ENCODE peak calls at places on chromosomes 7 and 10, in four cellular contexts. One of them, this sample, is unnamed.

GRCh38 chr7:44073664-44074348 is 8.4 kb upstream of the PGAM2 start:
- DNase-seq in IMR-90: peak
- DNase-seq in GM12878: no peak
- DNase-seq in K562: no peak
- DNase-seq in this sample: peak

GRCh38 chr10:77909755-77910375 is 16.7 kb downstream of the DLG5 start:
- DNase-seq in IMR-90: peak
- DNase-seq in GM12878: no peak
- DNase-seq in K562: peak
- DNase-seq in this sample: peak

GRCh38 chr10:69809318-69809717 is 7.6 kb downstream of the COL13A1 start:
- DNase-seq in IMR-90: no peak
- DNase-seq in GM12878: no peak
- DNase-seq in K562: no peak
- DNase-seq in this sample: no peak

GRCh38 chr7:54991341-54991740 is 27.5 kb upstream of the EGFR start:
- DNase-seq in IMR-90: no peak
- DNase-seq in GM12878: no peak
- DNase-seq in K562: no peak
- DNase-seq in this sample: no peak

GRCh38 chr10:25082276-25083204 is 66.1 kb downstream of the THNSL1 start:
- DNase-seq in IMR-90: no peak
- DNase-seq in GM12878: no peak
- DNase-seq in K562: no peak
- DNase-seq in this sample: no peak

GRCh38 chr10:75708060-75708459 is 276.6 kb downstream of the LRMDA start:
- DNase-seq in IMR-90: no peak
- DNase-seq in GM12878: no peak
- DNase-seq in K562: no peak
- DNase-seq in this sample: no peak

GRCh38 chr7:24732646-24733413 is 24.4 kb downstream of the GSDME start:
- DNase-seq in IMR-90: peak
- DNase-seq in GM12878: no peak
- DNase-seq in K562: no peak
- DNase-seq in this sample: no peak

GRCh38 chr7:5692845-5693278 is 88.6 kb downstream of the RNF216 start:
- DNase-seq in IMR-90: peak
- DNase-seq in GM12878: no peak
- DNase-seq in K562: no peak
- DNase-seq in this sample: peak

GRCh38 chr10:117804470-117805011 is 242.2 kb downstream of the RAB11FIP2 start:
- DNase-seq in IMR-90: no peak
- DNase-seq in GM12878: peak
- DNase-seq in K562: no peak
- DNase-seq in this sample: no peak

GRCh38 chr7:108299251-108300014 is 156.8 kb downstream of the NRCAM start:
- DNase-seq in IMR-90: no peak
- DNase-seq in GM12878: no peak
- DNase-seq in K562: no peak
- DNase-seq in this sample: peak

GRCh38 chr10:88952647-88953111 is at the start of gene ACTA2:
- DNase-seq in IMR-90: peak
- DNase-seq in GM12878: no peak
- DNase-seq in K562: no peak
- DNase-seq in this sample: no peak

GRCh38 chr7:32049599-32049998 is 20.6 kb downstream of the PDE1C start:
- DNase-seq in IMR-90: no peak
- DNase-seq in GM12878: no peak
- DNase-seq in K562: no peak
- DNase-seq in this sample: no peak

GRCh38 chr7:77426521-77427051 is 10.4 kb upstream of the GSAP start:
- DNase-seq in IMR-90: peak
- DNase-seq in GM12878: no peak
- DNase-seq in K562: no peak
- DNase-seq in this sample: no peak

GRCh38 chr10:59885430-59886134 is 20.8 kb downstream of the CCDC6 start:
- DNase-seq in IMR-90: no peak
- DNase-seq in GM12878: peak
- DNase-seq in K562: peak
- DNase-seq in this sample: no peak

GRCh38 chr7:46387646-46388045 is 466.6 kb upstream of the IGFBP3 start:
- DNase-seq in IMR-90: peak
- DNase-seq in GM12878: no peak
- DNase-seq in K562: no peak
- DNase-seq in this sample: peak

GRCh38 chr7:786472-787255 is 45.6 kb upstream of the SUN1 start:
- DNase-seq in IMR-90: peak
- DNase-seq in GM12878: no peak
- DNase-seq in K562: peak
- DNase-seq in this sample: peak

GRCh38 chr7:36763084-36763807 is 39.0 kb upstream of the AOAH start:
- DNase-seq in IMR-90: peak
- DNase-seq in GM12878: no peak
- DNase-seq in K562: no peak
- DNase-seq in this sample: no peak

GRCh38 chr10:5317547-5318107 is 47.1 kb upstream of the UCN3 start:
- DNase-seq in IMR-90: peak
- DNase-seq in GM12878: no peak
- DNase-seq in K562: peak
- DNase-seq in this sample: peak

GRCh38 chr10:11118696-11119095 is 101.0 kb downstream of the CELF2 start:
- DNase-seq in IMR-90: no peak
- DNase-seq in GM12878: no peak
- DNase-seq in K562: no peak
- DNase-seq in this sample: no peak

GRCh38 chr7:35691827-35692307 is 3.1 kb downstream of the HERPUD2 start:
- DNase-seq in IMR-90: peak
- DNase-seq in GM12878: no peak
- DNase-seq in K562: peak
- DNase-seq in this sample: no peak

GRCh38 chr10:70530315-70530714 is 51.7 kb downstream of the PALD1 start:
- DNase-seq in IMR-90: no peak
- DNase-seq in GM12878: no peak
- DNase-seq in K562: no peak
- DNase-seq in this sample: no peak

GRCh38 chr7:20539201-20539600 is 76.3 kb upstream of the ABCB5 start:
- DNase-seq in IMR-90: no peak
- DNase-seq in GM12878: no peak
- DNase-seq in K562: peak
- DNase-seq in this sample: no peak

GRCh38 chr10:4720463-4720862 is 105.5 kb upstream of the AKR1E2 start:
- DNase-seq in IMR-90: peak
- DNase-seq in GM12878: no peak
- DNase-seq in K562: no peak
- DNase-seq in this sample: no peak

GRCh38 chr10:122186822-122187810 is 84.0 kb upstream of the BTBD16 start:
- DNase-seq in IMR-90: peak
- DNase-seq in GM12878: no peak
- DNase-seq in K562: no peak
- DNase-seq in this sample: no peak

GRCh38 chr10:105592468-105592867 is 951.4 kb downstream of the SORCS3 start:
- DNase-seq in IMR-90: peak
- DNase-seq in GM12878: no peak
- DNase-seq in K562: no peak
- DNase-seq in this sample: no peak

GRCh38 chr7:133703547-133703946 is 423.6 kb upstream of the LRGUK start:
- DNase-seq in IMR-90: peak
- DNase-seq in GM12878: no peak
- DNase-seq in K562: no peak
- DNase-seq in this sample: no peak

GRCh38 chr7:150340024-150340749 is 1.2 kb downstream of the RARRES2 start:
- DNase-seq in IMR-90: peak
- DNase-seq in GM12878: no peak
- DNase-seq in K562: no peak
- DNase-seq in this sample: no peak

GRCh38 chr7:104656467-104656866 is 328.1 kb downstream of the LHFPL3 start:
- DNase-seq in IMR-90: no peak
- DNase-seq in GM12878: no peak
- DNase-seq in K562: no peak
- DNase-seq in this sample: no peak

GRCh38 chr7:111852081-111852480 is 289.8 kb upstream of the IMMP2L start:
- DNase-seq in IMR-90: no peak
- DNase-seq in GM12878: no peak
- DNase-seq in K562: no peak
- DNase-seq in this sample: no peak

GRCh38 chr10:131928248-131929095 is 27.7 kb downstream of the PPP2R2D start:
- DNase-seq in IMR-90: peak
- DNase-seq in GM12878: peak
- DNase-seq in K562: peak
- DNase-seq in this sample: peak

GRCh38 chr10:124744047-124744687 is at the start of gene FAM53B:
- DNase-seq in IMR-90: peak
- DNase-seq in GM12878: no peak
- DNase-seq in K562: peak
- DNase-seq in this sample: peak

GRCh38 chr10:124999433-125000365 is 57.8 kb downstream of the ZRANB1 start:
- DNase-seq in IMR-90: peak
- DNase-seq in GM12878: no peak
- DNase-seq in K562: no peak
- DNase-seq in this sample: peak

GRCh38 chr10:77524300-77524711 is 113.3 kb downstream of the KCNMA1 start:
- DNase-seq in IMR-90: peak
- DNase-seq in GM12878: no peak
- DNase-seq in K562: no peak
- DNase-seq in this sample: no peak

GRCh38 chr7:91347288-91347687 is 83.1 kb downstream of the FZD1 start:
- DNase-seq in IMR-90: peak
- DNase-seq in GM12878: no peak
- DNase-seq in K562: no peak
- DNase-seq in this sample: peak

GRCh38 chr7:142809671-142810070 is 38.9 kb downstream of the PRSS2 start:
- DNase-seq in IMR-90: no peak
- DNase-seq in GM12878: no peak
- DNase-seq in K562: no peak
- DNase-seq in this sample: no peak

GRCh38 chr7:114048386-114049235 is 129.8 kb upstream of the PPP1R3A start:
- DNase-seq in IMR-90: peak
- DNase-seq in GM12878: no peak
- DNase-seq in K562: peak
- DNase-seq in this sample: no peak

GRCh38 chr7:65325793-65326432 is 47.7 kb upstream of the ZNF92 start:
- DNase-seq in IMR-90: peak
- DNase-seq in GM12878: no peak
- DNase-seq in K562: no peak
- DNase-seq in this sample: peak

GRCh38 chr10:132971448-132972148 is 29.2 kb upstream of the CFAP46 start:
- DNase-seq in IMR-90: no peak
- DNase-seq in GM12878: no peak
- DNase-seq in K562: no peak
- DNase-seq in this sample: no peak

DNA sequence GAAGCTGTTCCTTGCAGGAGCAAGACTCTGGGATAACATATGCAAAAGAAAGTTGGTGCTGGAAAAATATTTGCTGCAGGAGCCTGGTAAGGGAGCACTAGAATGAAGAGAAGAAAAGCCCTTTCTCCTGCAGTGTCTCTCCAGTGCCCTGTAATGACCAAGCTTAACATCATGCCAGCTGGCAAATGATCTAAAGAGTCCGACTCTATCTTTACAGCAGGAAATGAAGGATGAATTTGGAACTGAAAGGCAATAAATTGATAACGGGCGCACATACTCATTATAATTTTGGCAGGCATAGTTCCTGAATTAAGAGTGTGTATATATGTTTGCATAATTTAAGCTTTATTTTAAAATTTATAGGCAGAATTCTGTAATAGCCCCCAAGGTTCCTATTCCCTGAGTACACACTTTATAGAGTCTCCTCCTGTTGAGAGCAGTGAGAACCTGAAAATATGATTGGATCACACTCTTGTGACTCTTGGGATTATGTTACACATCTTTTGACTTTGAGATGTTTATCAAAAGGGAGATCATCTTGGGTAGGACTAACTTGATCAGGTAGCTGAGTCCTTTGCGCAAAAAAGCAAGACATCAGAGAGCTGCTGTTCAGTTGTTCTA is 299.0 kb upstream of the MBL2 start:
- DNase-seq in IMR-90: no peak
- DNase-seq in GM12878: no peak
- DNase-seq in K562: no peak
- DNase-seq in this sample: no peak
- H2AFZ ChIP-seq in IMR-90: no peak
- H2AFZ ChIP-seq in GM12878: no peak
- H2AFZ ChIP-seq in K562: no peak
- H2AFZ ChIP-seq in this sample: no peak

GRCh38 chr10:52740913-52741675 is 31.5 kb downstream of the MBL2 start:
- DNase-seq in IMR-90: peak
- DNase-seq in GM12878: no peak
- DNase-seq in K562: peak
- DNase-seq in this sample: peak
- TF ChIP-seq FOS in IMR-90: no peak
- TF ChIP-seq FOS in GM12878: no peak
- TF ChIP-seq FOS in K562: no peak
- TF ChIP-seq FOS in this sample: no peak

GRCh38 chr7:101308245-101309085 is 13.1 kb downstream of the IFT22 start:
- DNase-seq in IMR-90: no peak
- DNase-seq in GM12878: no peak
- DNase-seq in K562: peak
- DNase-seq in this sample: peak
- H2AFZ ChIP-seq in IMR-90: peak
- H2AFZ ChIP-seq in GM12878: peak
- H2AFZ ChIP-seq in K562: peak
- H2AFZ ChIP-seq in this sample: peak

DNA sequence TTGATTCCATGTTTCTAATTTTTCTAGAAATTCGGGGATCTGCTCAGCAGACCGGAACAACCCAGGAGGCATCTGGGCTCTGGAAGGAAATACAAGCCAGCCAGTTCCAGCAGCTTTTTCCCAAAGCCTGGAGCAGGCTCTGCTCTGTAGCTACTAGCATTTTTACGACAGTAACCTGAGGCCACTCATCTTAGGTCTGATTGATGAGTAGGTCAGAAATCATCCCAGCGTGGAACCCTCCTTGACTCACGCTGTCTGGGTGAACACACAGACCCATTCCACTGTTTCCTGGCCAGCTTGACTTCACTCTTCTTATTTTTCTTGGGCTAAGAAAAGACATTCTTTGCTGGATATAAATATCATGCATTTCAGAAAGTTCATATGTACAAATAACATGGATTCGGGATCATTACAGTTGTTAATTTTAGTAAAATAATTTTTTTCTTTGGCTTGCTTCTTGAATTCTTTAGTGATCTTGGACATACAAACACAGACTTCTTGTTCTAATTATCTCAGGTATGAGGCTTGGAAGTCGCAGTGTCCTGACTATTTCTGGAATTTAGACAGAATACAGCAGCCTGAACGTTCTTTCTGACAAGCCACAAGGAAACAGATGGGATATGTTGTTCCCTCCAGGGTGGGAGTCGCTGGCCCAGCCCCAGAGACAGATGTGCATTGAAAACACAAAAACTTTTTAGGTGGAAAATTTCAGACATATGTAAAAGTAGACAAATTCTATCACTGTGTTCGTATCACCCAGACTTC is 54.6 kb upstream of the PITRM1 start:
- DNase-seq in IMR-90: peak
- DNase-seq in GM12878: no peak
- DNase-seq in K562: no peak
- DNase-seq in this sample: no peak
- TF ChIP-seq FOS in IMR-90: no peak
- TF ChIP-seq FOS in GM12878: no peak
- TF ChIP-seq FOS in K562: no peak
- TF ChIP-seq FOS in this sample: no peak